ENCODE peak calls at places on chromosomes 4 and X, in five cellular contexts. D is BE2C, T is Panc1, N is GM23248, G is IMR-90. P is an unnamed sample.

GRCh38 chrX:107741318-107741813 is 34.2 kb downstream of the TSC22D3 start:
- DNase-seq in D (peak; percentile 19), T (no peak), N (peak; percentile 10), G (no peak), P (no peak)

GRCh38 chr4:185835336-185835735 is 23.3 kb upstream of the SORBS2 start:
- DNase-seq in D (no peak), T (no peak), N (no peak), G (no peak), P (no peak)

GRCh38 chr4:66629927-66630326 is 915.4 kb downstream of the CENPC start:
- DNase-seq in D (no peak), T (no peak), N (no peak), G (no peak), P (no peak)

GRCh38 chr4:40682298-40683101 is 52.8 kb upstream of the RBM47 start:
- DNase-seq in D (no peak), T (no peak), N (no peak), G (no peak), P (no peak)

GRCh38 chrX:97119474-97120109 is 235.9 kb downstream of the RPA4 start:
- DNase-seq in D (no peak), T (no peak), N (no peak), G (no peak), P (no peak)

GRCh38 chr4:89797117-89797516 is 39.8 kb downstream of the SNCA start:
- DNase-seq in D (peak; percentile 12), T (no peak), N (peak; percentile 44), G (peak; percentile 34), P (no peak)

GRCh38 chrX:54894159-54894558 is 26.5 kb upstream of the TRO start:
- DNase-seq in D (no peak), T (no peak), N (no peak), G (no peak), P (no peak)

GRCh38 chrX:102339312-102340298 is 92.6 kb downstream of the NXF2 start:
- DNase-seq in D (peak; percentile 40), T (no peak), N (peak; percentile 4), G (no peak), P (no peak)

GRCh38 chr4:156321203-156321602 is 367.5 kb upstream of the CTSO start:
- DNase-seq in D (no peak), T (no peak), N (peak; percentile 88), G (peak; percentile 94), P (no peak)

GRCh38 chrX:20221902-20222301 is 44.8 kb downstream of the RPS6KA3 start:
- DNase-seq in D (no peak), T (no peak), N (peak; percentile 18), G (peak; percentile 42), P (no peak)

GRCh38 chrX:23870041-23870440 is 37.7 kb downstream of the APOO start:
- DNase-seq in D (no peak), T (no peak), N (no peak), G (no peak), P (no peak)

GRCh38 chr4:152815078-152815477 is 35.3 kb downstream of the ARFIP1 start:
- DNase-seq in D (no peak), T (no peak), N (peak; percentile 19), G (no peak), P (no peak)

GRCh38 chrX:10033360-10034007 is 66.3 kb downstream of the CLDN34 start:
- DNase-seq in D (no peak), T (no peak), N (peak; percentile 50), G (peak; percentile 54), P (no peak)

GRCh38 chr4:168995537-168996295 is 14.3 kb downstream of the CBR4 start:
- DNase-seq in D (no peak), T (no peak), N (peak; percentile 30), G (peak; percentile 19), P (no peak)

GRCh38 chr4:168998596-168998995 is 11.5 kb downstream of the CBR4 start:
- DNase-seq in D (no peak), T (no peak), N (no peak), G (no peak), P (no peak)

GRCh38 chr4:168993724-168994510 is 16.1 kb downstream of the CBR4 start:
- DNase-seq in D (peak; percentile 44), T (no peak), N (peak; percentile 14), G (no peak), P (no peak)

GRCh38 chr4:168999836-169000235 is 10.2 kb downstream of the CBR4 start:
- DNase-seq in D (no peak), T (no peak), N (no peak), G (no peak), P (no peak)

GRCh38 chr4:168994961-168995360 is 15.1 kb downstream of the CBR4 start:
- DNase-seq in D (no peak), T (no peak), N (no peak), G (no peak), P (no peak)
- H3K36me3 ChIP-seq in D (peaks cover 16% of the 10 kb centered on the region), T (peaks cover 9% of the 10 kb centered on the region), N (peaks cover 5% of the 10 kb centered on the region), G (peaks cover 2% of the 10 kb centered on the region), P (no peaks in the 10 kb centered on the region)

GRCh38 chrX:12819231-12819630 is 28.0 kb downstream of the PRPS2 start:
- DNase-seq in D (no peak), T (no peak), N (peak; percentile 0), G (no peak), P (no peak)
- H3K36me3 ChIP-seq in D (no peaks in the 10 kb centered on the region), T (no peaks in the 10 kb centered on the region), N (no peaks in the 10 kb centered on the region), G (peaks cover 6% of the 10 kb centered on the region), P (peaks cover 4% of the 10 kb centered on the region)

DNA sequence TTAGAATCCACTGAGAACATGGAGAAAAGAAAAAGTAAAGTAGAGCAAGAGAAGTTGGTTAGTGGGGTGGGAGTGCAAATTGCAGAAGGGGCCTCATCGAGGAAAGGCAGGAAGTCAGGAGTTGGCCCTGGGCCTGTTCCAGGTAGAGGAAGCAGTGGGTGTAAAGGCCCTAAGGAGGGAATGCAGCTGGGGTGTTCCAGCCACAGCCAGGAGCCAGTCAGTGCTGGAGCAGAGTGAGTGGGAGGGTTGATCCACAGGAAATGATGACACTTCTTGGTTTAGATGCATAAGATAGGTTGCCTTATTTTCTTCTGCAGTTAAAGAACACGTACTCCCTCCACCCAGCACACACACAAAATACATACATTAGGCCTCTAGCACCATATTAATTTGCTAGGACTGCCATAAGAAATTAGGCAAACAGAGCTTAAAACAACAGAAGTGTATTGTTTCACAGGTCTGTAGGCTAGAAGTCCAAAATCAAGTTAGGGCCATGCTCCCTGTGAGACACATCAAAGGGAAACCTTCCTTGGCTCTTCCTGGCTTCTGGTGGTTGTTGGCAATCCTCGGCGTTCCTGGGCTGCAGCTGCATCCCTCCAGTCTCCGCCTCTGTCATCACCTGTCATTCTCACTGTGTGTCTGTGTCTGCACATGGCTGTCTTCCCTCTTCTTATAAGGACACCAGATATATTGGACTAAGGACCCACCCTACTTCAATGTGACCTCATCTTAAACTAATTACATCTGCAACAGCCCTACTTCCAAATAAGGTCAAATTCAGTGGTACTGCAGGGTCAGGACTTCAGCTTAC is 205.9 kb downstream of the AASDH start:
- DNase-seq in D (peak; percentile 35), T (no peak), N (peak; percentile 8), G (no peak), P (no peak)
- H3K36me3 ChIP-seq in D (peaks cover 23% of the 10 kb centered on the region), T (no peaks in the 10 kb centered on the region), N (no peaks in the 10 kb centered on the region), G (no peaks in the 10 kb centered on the region), P (no peaks in the 10 kb centered on the region)

DNA sequence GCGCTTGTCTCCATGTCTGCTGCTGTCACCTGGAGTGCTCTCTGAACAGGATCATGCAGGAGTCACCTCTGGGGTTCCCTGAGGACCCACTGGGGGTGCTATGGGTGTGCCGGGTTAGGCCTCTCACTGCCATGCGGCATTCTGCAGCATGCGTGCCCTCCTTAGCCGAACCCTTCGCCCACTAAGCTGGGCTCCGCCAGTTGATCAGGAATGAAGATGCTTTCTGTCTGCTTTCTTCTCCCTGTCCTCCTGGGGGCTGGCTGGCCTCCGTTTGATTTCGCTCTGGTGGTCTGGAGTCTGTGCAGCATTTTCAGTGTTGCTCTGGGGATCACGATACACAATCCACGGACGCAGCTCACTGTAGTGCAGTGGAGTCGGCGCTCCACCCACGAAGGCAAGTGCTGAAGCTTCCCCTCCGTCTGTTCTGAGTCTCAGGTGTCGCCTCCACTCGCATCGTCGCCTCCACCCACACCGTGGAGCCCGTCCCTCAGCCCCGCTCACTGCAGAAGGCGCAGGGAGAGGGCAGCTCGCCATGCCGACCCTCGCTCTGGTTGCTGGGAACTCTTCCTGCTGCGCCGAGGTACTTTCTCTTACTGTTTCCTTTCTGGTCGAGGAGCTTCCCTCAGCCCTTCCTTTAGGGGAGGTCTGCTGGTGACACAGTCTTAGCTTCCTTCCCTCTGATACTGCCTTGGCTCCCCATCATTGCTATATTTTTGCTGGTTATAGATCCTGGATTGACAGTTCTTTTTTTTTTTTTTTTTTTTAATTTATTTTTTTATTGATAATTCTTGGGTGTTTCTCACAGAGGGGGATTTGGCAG is 29.2 kb downstream of the LETM1 start:
- DNase-seq in D (no peak), T (no peak), N (no peak), G (no peak), P (no peak)
- H3K36me3 ChIP-seq in D (peaks cover 62% of the 10 kb centered on the region), T (no peaks in the 10 kb centered on the region), N (no peaks in the 10 kb centered on the region), G (peaks cover 54% of the 10 kb centered on the region), P (peaks cover 25% of the 10 kb centered on the region)

DNA sequence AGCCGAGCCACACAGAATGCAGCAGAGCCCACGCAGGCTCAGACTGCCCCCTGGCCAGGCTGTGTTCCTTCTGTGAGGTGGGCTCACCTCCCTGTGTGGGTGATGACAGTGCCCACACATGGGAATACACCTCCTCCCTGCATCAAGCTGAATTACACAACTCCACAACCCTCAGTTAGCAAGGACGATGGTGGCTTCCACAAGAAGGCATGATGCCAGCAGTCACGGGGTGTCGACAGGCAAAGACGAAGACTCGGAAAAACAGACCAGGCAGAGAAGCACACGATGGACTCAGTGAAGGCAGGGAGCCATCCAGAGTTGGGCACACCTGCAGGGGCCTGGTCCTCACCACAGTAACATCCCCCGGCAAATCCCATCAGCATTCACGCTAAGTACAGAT is 12.1 kb downstream of the LETM1 start:
- DNase-seq in D (no peak), T (no peak), N (peak; percentile 47), G (no peak), P (no peak)
- H3K36me3 ChIP-seq in D (peaks cover 79% of the 10 kb centered on the region), T (peaks cover 3% of the 10 kb centered on the region), N (peaks cover 13% of the 10 kb centered on the region), G (peaks cover 36% of the 10 kb centered on the region), P (peaks cover 11% of the 10 kb centered on the region)

GRCh38 chr4:145161549-145161948 is 18.8 kb downstream of the OTUD4 start:
- DNase-seq in D (no peak), T (no peak), N (no peak), G (no peak), P (no peak)
- H3K36me3 ChIP-seq in D (peaks cover 50% of the 10 kb centered on the region), T (peaks cover 6% of the 10 kb centered on the region), N (peaks cover 34% of the 10 kb centered on the region), G (peaks cover 11% of the 10 kb centered on the region), P (peaks cover 7% of the 10 kb centered on the region)

DNA sequence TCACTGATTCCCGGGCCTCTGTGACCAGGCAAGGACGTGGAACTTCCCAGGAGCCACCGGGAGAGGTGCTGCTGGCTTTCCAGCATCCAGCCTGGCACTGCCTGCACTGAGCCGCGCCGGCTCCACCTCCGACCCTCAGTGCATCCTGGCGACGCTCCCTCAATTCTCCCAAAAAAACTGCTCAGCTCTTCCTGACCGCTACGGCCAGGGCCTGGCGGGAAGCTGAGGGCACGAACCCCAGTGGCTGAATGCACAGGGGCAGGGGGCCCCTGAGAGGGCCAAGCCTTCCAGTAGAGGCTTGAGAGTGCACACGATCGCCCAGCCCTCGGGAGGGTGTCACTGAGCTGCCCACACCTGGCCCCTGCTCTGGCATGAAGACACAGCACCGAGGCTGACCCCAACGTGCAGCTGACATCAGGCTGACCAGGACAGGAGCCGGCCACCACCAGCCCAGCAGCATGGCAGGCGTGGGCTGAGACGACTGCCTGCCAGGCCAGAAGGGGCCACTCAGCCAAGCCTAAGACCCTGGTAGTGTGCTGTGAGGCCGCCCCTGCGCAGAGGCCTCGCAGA is 6.9 kb downstream of the CTBP1 start:
- DNase-seq in D (peak; percentile 4), T (no peak), N (no peak), G (no peak), P (no peak)
- H3K36me3 ChIP-seq in D (peaks cover 27% of the 10 kb centered on the region), T (no peaks in the 10 kb centered on the region), N (no peaks in the 10 kb centered on the region), G (peaks cover 41% of the 10 kb centered on the region), P (peaks cover 20% of the 10 kb centered on the region)

GRCh38 chr4:183252959-183253358 is 67.1 kb downstream of the CLDN22 start:
- DNase-seq in D (no peak), T (no peak), N (no peak), G (no peak), P (no peak)
- H3K36me3 ChIP-seq in D (peaks cover 17% of the 10 kb centered on the region), T (peaks cover 6% of the 10 kb centered on the region), N (peaks cover 62% of the 10 kb centered on the region), G (peaks cover 33% of the 10 kb centered on the region), P (peaks cover 13% of the 10 kb centered on the region)

GRCh38 chr4:13605330-13605729 is 22.2 kb downstream of the BOD1L1 start:
- DNase-seq in D (no peak), T (no peak), N (peak; percentile 7), G (peak; percentile 50), P (no peak)
- H3K36me3 ChIP-seq in D (peaks cover 70% of the 10 kb centered on the region), T (peaks cover 12% of the 10 kb centered on the region), N (peaks cover 71% of the 10 kb centered on the region), G (peaks cover 28% of the 10 kb centered on the region), P (peaks cover 11% of the 10 kb centered on the region)